ENCODE peak calls at places on chromosome 16, in ten cellular contexts. G, Z, N, H, U, J, C, W, P and L are unnamed samples.

GRCh38 chr16:8885674-8886592 is 3.8 kb downstream of the LITAFD start:
- DNase-seq in G (no peak), Z (peak; percentile 24), N (peak; percentile 40), H (no peak), U (peak; percentile 52), J (no peak), C (no peak), W (no peak), P (peak; percentile 48), L (peak; percentile 50)

GRCh38 chr16:81616321-81617020 is 162.6 kb upstream of the PLCG2 start:
- DNase-seq in G (no peak), Z (peak; percentile 64), N (peak; percentile 71), H (no peak), U (peak; percentile 78), J (peak; percentile 87), C (no peak), W (peak; percentile 50), P (no peak), L (peak; percentile 52)

GRCh38 chr16:53089434-53090270 is 34.9 kb downstream of the CHD9 start:
- DNase-seq in G (no peak), Z (peak; percentile 75), N (peak; percentile 70), H (peak; percentile 78), U (no peak), J (peak; percentile 30), C (no peak), W (no peak), P (no peak), L (peak; percentile 57)

GRCh38 chr16:21302898-21303528 is 24.9 kb upstream of the CRYM start:
- DNase-seq in G (no peak), Z (peak; percentile 93), N (peak; percentile 69), H (no peak), U (no peak), J (peak; percentile 86), C (peak; percentile 52), W (no peak), P (no peak), L (peak; percentile 97)

GRCh38 chr16:50166511-50167500 is 13.7 kb downstream of the TENT4B start:
- DNase-seq in G (no peak), Z (no peak), N (no peak), H (no peak), U (no peak), J (no peak), C (no peak), W (no peak), P (no peak), L (peak; percentile 31)

GRCh38 chr16:68074850-68075249 is 10.3 kb upstream of the NFATC3 start:
- DNase-seq in G (no peak), Z (no peak), N (no peak), H (no peak), U (no peak), J (no peak), C (no peak), W (peak; percentile 40), P (no peak), L (no peak)

GRCh38 chr16:70800306-70800705 is 652 bp downstream of the VAC14 start:
- DNase-seq in G (no peak), Z (no peak), N (no peak), H (no peak), U (no peak), J (no peak), C (no peak), W (no peak), P (no peak), L (no peak)

GRCh38 chr16:81551141-81551808 is 106.7 kb downstream of the CMIP start:
- DNase-seq in G (no peak), Z (peak; percentile 30), N (peak; percentile 79), H (no peak), U (no peak), J (peak; percentile 56), C (no peak), W (no peak), P (no peak), L (peak; percentile 86)

GRCh38 chr16:89562939-89563338 is 2.5 kb downstream of the RPL13 start:
- DNase-seq in G (no peak), Z (no peak), N (no peak), H (no peak), U (no peak), J (peak; percentile 60), C (no peak), W (no peak), P (no peak), L (no peak)

GRCh38 chr16:89562027-89562599 is 1.6 kb downstream of the RPL13 start:
- DNase-seq in G (no peak), Z (no peak), N (no peak), H (no peak), U (no peak), J (peak; percentile 37), C (no peak), W (no peak), P (no peak), L (no peak)

GRCh38 chr16:89561195-89562026 is 929 bp downstream of the RPL13 start:
- DNase-seq in G (no peak), Z (no peak), N (no peak), H (no peak), U (no peak), J (no peak), C (no peak), W (no peak), P (no peak), L (no peak)

GRCh38 chr16:89557936-89558490 is 2.5 kb upstream of the RPL13 start:
- DNase-seq in G (no peak), Z (no peak), N (no peak), H (no peak), U (no peak), J (no peak), C (no peak), W (no peak), P (no peak), L (no peak)

GRCh38 chr16:89560413-89561194 is at the start of gene RPL13:
- DNase-seq in G (peak; percentile 93), Z (peak; percentile 94), N (peak; percentile 96), H (peak; percentile 95), U (peak; percentile 98), J (peak; percentile 98), C (peak; percentile 76), W (peak; percentile 97), P (peak; percentile 96), L (peak; percentile 97)
- TF ChIP-seq CTCF in G (no peak), Z (no peak), N (no peak), H (no peak), U (no peak), J (no peak), C (no peak), W (no peak), P (no peak), L (no peak)

GRCh38 chr16:24837969-24838368 is 7.8 kb upstream of the SLC5A11 start:
- DNase-seq in G (no peak), Z (no peak), N (no peak), H (no peak), U (no peak), J (no peak), C (no peak), W (no peak), P (no peak), L (no peak)

GRCh38 chr16:24836836-24837235 is 8.9 kb upstream of the SLC5A11 start:
- DNase-seq in G (no peak), Z (no peak), N (no peak), H (no peak), U (no peak), J (no peak), C (no peak), W (no peak), P (no peak), L (no peak)

GRCh38 chr16:24829153-24829552 is 16.6 kb upstream of the SLC5A11 start:
- DNase-seq in G (no peak), Z (no peak), N (no peak), H (no peak), U (no peak), J (no peak), C (no peak), W (no peak), P (no peak), L (no peak)

GRCh38 chr16:24834459-24835335 is 11.1 kb upstream of the SLC5A11 start:
- DNase-seq in G (no peak), Z (peak; percentile 61), N (peak; percentile 59), H (no peak), U (peak; percentile 54), J (peak; percentile 71), C (no peak), W (no peak), P (peak; percentile 56), L (peak; percentile 58)

DNA sequence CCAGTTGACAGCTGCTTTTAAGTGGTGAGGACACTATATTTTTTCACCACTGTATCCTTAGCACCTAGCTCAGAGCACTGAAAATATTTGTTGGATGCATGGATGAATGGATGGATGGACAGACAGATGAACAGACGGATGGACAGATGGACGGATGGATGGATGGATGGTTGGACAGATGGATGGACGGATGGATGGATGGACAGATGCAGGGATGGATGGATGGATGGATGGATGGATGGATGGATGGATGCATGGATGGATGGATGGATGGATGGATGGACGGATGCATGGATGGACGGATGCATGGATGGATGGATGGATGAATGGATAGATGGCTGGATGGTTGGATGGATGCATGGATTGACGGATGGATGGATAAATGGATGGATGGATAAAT is 12.4 kb upstream of the SLC5A11 start:
- DNase-seq in G (no peak), Z (no peak), N (no peak), H (no peak), U (no peak), J (no peak), C (no peak), W (no peak), P (no peak), L (no peak)
- H3K4me3 ChIP-seq in G (no peak overlapping the region), Z (no peak overlapping the region), N (no peak overlapping the region), H (no peak overlapping the region), U (no peak overlapping the region), J (no peak overlapping the region), C (no peak overlapping the region), W (no peak overlapping the region), P (no peak overlapping the region), L (no peak overlapping the region)

GRCh38 chr16:30793508-30794069 is 6.6 kb upstream of the ZNF629 start:
- DNase-seq in G (no peak), Z (no peak), N (no peak), H (no peak), U (no peak), J (no peak), C (no peak), W (no peak), P (no peak), L (no peak)

GRCh38 chr16:30794634-30795033 is 7.6 kb upstream of the ZNF629 start:
- DNase-seq in G (no peak), Z (no peak), N (no peak), H (no peak), U (no peak), J (no peak), C (no peak), W (no peak), P (no peak), L (no peak)

GRCh38 chr16:30802971-30803370 is 16.0 kb upstream of the ZNF629 start:
- DNase-seq in G (no peak), Z (no peak), N (no peak), H (no peak), U (no peak), J (no peak), C (no peak), W (no peak), P (no peak), L (no peak)

GRCh38 chr16:30797670-30798309 is 10.8 kb upstream of the ZNF629 start:
- DNase-seq in G (no peak), Z (no peak), N (no peak), H (no peak), U (no peak), J (peak; percentile 21), C (no peak), W (no peak), P (no peak), L (no peak)
- TF ChIP-seq CTCF in G (no peak), Z (peak; percentile 22), N (peak; percentile 20), H (no peak), U (no peak), J (peak; percentile 32), C (no peak), W (no peak), P (no peak), L (no peak)

DNA sequence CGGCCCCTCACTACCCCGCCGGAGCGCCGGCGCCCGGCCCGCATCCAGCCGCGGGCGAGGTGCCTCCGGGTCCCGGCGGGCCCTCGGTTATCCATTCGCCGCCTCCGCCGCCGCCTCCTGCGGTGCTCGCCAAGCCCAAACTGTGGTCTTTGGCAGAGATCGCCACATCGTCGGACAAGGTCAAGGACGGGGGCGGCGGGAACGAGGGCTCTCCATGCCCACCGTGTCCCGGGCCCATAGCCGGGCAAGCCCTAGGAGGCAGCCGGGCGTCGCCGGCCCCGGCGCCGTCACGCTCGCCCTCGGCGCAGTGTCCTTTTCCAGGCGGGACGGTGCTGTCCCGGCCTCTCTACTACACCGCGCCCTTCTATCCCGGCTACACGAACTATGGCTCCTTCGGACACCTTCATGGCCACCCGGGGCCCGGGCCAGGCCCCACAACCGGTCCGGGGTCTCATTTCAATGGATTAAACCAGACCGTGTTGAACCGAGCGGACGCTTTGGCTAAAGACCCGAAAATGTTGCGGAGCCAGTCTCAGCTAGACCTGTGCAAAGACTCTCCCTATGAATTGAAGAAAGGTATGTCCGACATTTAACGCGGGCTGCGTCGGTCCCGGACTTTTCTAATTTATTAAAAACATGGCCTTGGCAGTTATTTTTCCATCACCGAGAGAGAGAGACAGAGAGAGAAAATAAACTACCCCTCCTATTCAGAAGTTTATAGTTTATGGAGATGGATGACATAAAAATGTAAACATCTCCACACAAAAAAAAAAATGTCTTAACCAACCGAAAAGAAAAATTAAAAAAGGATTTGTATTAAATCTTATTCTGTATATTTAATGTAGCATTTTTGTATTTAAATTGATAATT is 2.9 kb downstream of the IRX5 start:
- DNase-seq in G (no peak), Z (no peak), N (no peak), H (no peak), U (peak; percentile 46), J (no peak), C (no peak), W (no peak), P (no peak), L (no peak)
- H3K4me3 ChIP-seq in G (no peak overlapping the region), Z (peak overlapping the region; percentile 28), N (no peak overlapping the region), H (peak overlapping the region; percentile 95), U (peak overlapping the region; percentile 96), J (no peak overlapping the region), C (peak overlapping the region; percentile 44), W (no peak overlapping the region), P (peak overlapping the region; percentile 11), L (no peak overlapping the region)